ENCODE peak calls at places on chromosome 12, in four cellular contexts. O is neuronal stem cell, L is IMR-90, N is H9. D is an unnamed sample.

GRCh38 chr12:19190292-19191031 is 60.9 kb downstream of the PLEKHA5 start:
- DNase-seq in O (no peak), L (peak), N (no peak), D (peak)

GRCh38 chr12:117047810-117048584 is 51.2 kb downstream of the TESC start:
- DNase-seq in L (peak), O (no peak), N (no peak), D (peak)

GRCh38 chr12:110745632-110746284 is 3.1 kb upstream of the PPP1CC start:
- DNase-seq in N (no peak), L (no peak), O (no peak), D (no peak)

GRCh38 chr12:110042260-110042659 is 6.1 kb downstream of the C12orf76 start:
- DNase-seq in N (no peak), O (no peak), L (no peak), D (no peak)

GRCh38 chr12:105100998-105101397 is 6.5 kb upstream of the WASHC4 start:
- DNase-seq in N (no peak), L (peak), O (no peak), D (peak)

GRCh38 chr12:18045446-18046001 is 44.5 kb downstream of the RERGL start:
- DNase-seq in L (no peak), O (no peak), N (no peak), D (no peak)

GRCh38 chr12:20063116-20063515 is 305.2 kb upstream of the PDE3A start:
- DNase-seq in O (no peak), L (peak), N (no peak), D (no peak)

GRCh38 chr12:106274575-106275081 is 26.8 kb upstream of the CKAP4 start:
- DNase-seq in N (no peak), L (no peak), O (no peak), D (no peak)

GRCh38 chr12:27293463-27293862 is 39.2 kb upstream of the BMAL2 start:
- DNase-seq in O (no peak), L (peak), N (no peak), D (no peak)

GRCh38 chr12:57244306-57244696 is 6.7 kb downstream of the STAC3 start:
- DNase-seq in L (no peak), N (peak), O (no peak), D (no peak)

GRCh38 chr12:108697905-108698304 is 33.4 kb downstream of the CORO1C start:
- DNase-seq in O (no peak), L (no peak), N (no peak), D (no peak)

GRCh38 chr12:60830381-60830780 is 1234.6 kb downstream of the SLC16A7 start:
- DNase-seq in L (peak), O (no peak), N (no peak), D (no peak)

GRCh38 chr12:119695034-119695433 is 27.1 kb downstream of the PRKAB1 start:
- DNase-seq in N (peak), L (no peak), O (no peak), D (peak)

GRCh38 chr12:69196302-69197288 is 42.8 kb upstream of the CPSF6 start:
- DNase-seq in L (peak), N (no peak), O (no peak), D (no peak)

GRCh38 chr12:125453751-125454150 is 388.5 kb downstream of the AACS start:
- DNase-seq in L (no peak), O (peak), N (no peak), D (no peak)

GRCh38 chr12:81077686-81078441 is at the start of gene ACSS3:
- DNase-seq in L (no peak), O (peak), N (peak), D (peak)

GRCh38 chr12:113174461-113175384 is 10.6 kb downstream of the DDX54 start:
- DNase-seq in L (peak), N (peak), O (peak), D (peak)

GRCh38 chr12:80456513-80456912 is 12.5 kb downstream of the PTPRQ start:
- DNase-seq in N (no peak), O (no peak), L (no peak), D (no peak)

GRCh38 chr12:93336344-93336743 is 41.4 kb upstream of the NUDT4 start:
- DNase-seq in N (no peak), O (peak), L (peak), D (peak)

GRCh38 chr12:131065801-131066200 is 112.1 kb downstream of the ADGRD1 start:
- DNase-seq in N (peak), O (no peak), L (no peak), D (no peak)

GRCh38 chr12:121452356-121453021 is 52.6 kb downstream of the RNF34 start:
- DNase-seq in O (no peak), N (no peak), L (no peak), D (no peak)

GRCh38 chr12:104182144-104182543 is 33.4 kb upstream of the TXNRD1 start:
- DNase-seq in L (peak), N (no peak), O (no peak), D (no peak)

GRCh38 chr12:71556881-71557280 is 106.8 kb downstream of the ZFC3H1 start:
- DNase-seq in O (no peak), L (peak), N (peak), D (peak)

GRCh38 chr12:120702629-120703028 is 7.6 kb upstream of the UNC119B start:
- DNase-seq in O (no peak), L (no peak), N (no peak), D (no peak)

GRCh38 chr12:20372326-20373097 is 4.2 kb downstream of the PDE3A start:
- DNase-seq in L (no peak), N (no peak), O (no peak), D (no peak)

GRCh38 chr12:86484473-86484872 is 228.3 kb upstream of the MGAT4C start:
- DNase-seq in N (no peak), L (no peak), O (no peak), D (no peak)
- H4K8ac ChIP-seq in N (no peak), L (no peak), O (no peak), D (no peak)

DNA sequence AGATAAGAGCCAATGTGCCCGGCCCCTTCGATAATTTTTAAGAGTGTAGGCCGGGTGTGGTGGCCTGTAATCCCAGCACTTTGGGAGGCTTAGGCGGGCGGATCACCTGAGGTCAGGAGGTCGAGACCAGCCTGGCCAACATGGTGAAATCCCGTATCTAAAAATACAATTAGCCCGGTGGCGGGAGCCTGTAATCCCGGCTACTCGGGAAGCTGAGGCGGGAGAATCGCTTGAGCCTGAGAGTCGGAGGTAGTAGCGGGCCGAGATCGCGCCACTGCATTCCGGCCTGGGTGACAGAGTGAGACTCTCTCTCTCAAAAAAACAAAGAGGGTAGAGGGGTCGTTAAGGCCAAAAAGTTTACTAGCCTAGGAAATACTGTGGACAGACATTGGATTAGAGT is 2.6 kb downstream of the KRAS start:
- DNase-seq in N (peak), L (no peak), O (no peak), D (no peak)
- H4K8ac ChIP-seq in N (no peak), L (no peak), O (no peak), D (no peak)

GRCh38 chr12:1819050-1819449 is 1.3 kb upstream of the LRTM2 start:
- DNase-seq in N (no peak), O (no peak), L (no peak), D (no peak)

GRCh38 chr12:1815108-1815507 is 5.3 kb upstream of the LRTM2 start:
- DNase-seq in N (no peak), L (no peak), O (no peak), D (no peak)

GRCh38 chr12:1814266-1814665 is 6.1 kb upstream of the LRTM2 start:
- DNase-seq in N (no peak), O (no peak), L (no peak), D (no peak)

GRCh38 chr12:1816730-1817094 is 3.7 kb upstream of the LRTM2 start:
- DNase-seq in N (no peak), L (no peak), O (no peak), D (no peak)

DNA sequence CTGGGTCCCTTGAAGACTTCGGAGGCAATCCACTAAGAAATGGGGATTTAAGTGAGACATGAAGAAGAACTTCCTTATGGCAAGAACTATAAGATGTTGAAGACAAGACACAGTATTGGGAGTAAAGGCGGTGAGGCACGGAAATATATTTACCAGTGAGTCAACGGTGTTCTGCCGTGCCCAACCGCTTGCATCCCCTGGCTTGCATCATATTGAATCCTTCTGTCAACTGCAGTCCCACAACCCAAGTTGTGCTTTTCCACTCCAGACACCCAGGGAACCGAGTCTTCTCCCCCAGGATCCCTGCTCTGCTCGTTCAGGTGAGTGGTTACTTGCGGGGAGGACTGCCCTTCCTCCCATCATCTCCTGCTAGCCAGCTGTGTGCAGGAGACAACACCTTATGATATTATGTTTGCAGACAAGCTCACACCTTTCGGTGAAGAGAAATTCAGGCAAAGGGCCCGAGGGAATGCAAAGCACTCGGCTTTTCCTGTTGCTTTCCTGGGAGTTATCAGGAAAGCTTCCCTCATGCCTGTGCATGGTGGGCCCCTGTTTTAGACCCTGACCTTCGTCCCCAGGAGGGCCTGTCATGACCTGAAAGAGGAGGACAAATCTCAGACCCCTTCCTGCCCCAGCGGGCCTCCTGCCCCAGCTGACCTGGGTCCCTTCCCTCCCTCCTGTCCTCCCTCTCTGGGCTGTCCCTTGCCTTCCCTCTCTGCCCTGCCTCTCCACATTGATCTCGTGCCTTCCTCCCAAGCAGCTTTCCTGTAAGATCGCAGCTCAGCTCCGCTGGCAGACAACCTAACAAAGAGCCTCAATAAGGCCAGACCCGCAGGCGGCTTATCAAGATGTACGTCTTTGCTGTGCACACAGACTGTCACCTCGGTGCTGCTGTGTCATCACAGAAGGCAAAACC is 4.3 kb upstream of the LRTM2 start:
- DNase-seq in O (no peak), N (no peak), L (no peak), D (peak)
- H4K8ac ChIP-seq in O (no peak), N (no peak), L (no peak), D (no peak)

DNA sequence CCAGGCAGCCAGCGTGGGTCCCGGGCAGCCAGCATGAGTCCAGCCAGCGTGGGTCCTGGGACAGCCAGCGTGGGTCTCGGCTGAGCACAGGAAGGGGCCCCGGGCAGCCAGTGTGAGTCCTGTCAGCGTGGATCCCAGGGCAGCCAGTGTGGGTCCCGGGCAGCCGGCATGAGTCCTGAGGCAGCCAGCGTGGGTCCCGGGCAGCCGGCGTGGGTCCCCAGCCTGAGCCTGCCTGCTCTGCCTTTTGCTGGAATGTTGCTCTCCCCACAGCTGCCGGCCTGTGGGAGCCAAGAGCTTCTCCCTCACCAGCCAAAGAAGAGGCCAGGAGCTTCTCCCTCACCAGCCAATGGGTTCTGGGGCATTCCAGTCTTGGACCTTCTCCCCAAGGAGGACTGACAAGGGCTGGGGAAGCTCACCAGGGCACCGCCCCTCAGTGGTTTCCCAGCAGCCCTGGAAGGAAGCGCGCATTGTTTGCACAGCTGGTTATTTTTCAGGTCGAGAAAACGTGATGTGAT is 15.0 kb upstream of the RFLNA start:
- DNase-seq in N (no peak), L (no peak), O (no peak), D (no peak)
- H4K8ac ChIP-seq in N (no peak), L (no peak), O (no peak), D (no peak)

D was measured in mesenchymal stem cell.